ENCODE peak calls at places on chromosomes 3 and 15, in four cellular contexts. J is K562, F is IMR-90, K is GM12878. R is an unnamed sample.
A peak's percentile ranks its signal among the peaks of the same experiment; 100 is the strongest.

GRCh38 chr3:68163054-68163453 is 508.6 kb upstream of the SUCLG2 start:
- DNase-seq in K (no peak), F (no peak), J (no peak), R (no peak)

GRCh38 chr3:134543113-134543512 is 57.3 kb downstream of the CEP63 start:
- DNase-seq in F (no peak), J (no peak), K (no peak), R (no peak)

GRCh38 chr3:44918087-44918486 is 43.7 kb downstream of the TGM4 start:
- DNase-seq in F (no peak), J (no peak), K (no peak), R (no peak)

GRCh38 chr3:57982561-57983243 is 25.5 kb upstream of the FLNB start:
- DNase-seq in J (no peak), F (no peak), K (no peak), R (no peak)

GRCh38 chr15:72050700-72051099 is 67.2 kb downstream of the MYO9A start:
- DNase-seq in F (no peak), J (no peak), K (no peak), R (no peak)

GRCh38 chr3:102259636-102260035 is 175.2 kb upstream of the ZPLD1 start:
- DNase-seq in K (no peak), J (no peak), F (no peak), R (no peak)

GRCh38 chr15:90749754-90750153 is 32.6 kb downstream of the BLM start:
- DNase-seq in J (no peak), F (no peak), K (no peak), R (no peak)

GRCh38 chr15:68400066-68400456 is 31.9 kb downstream of the ITGA11 start:
- DNase-seq in K (no peak), J (no peak), F (no peak), R (peak; percentile 39)

GRCh38 chr15:25700916-25701315 is 162.2 kb downstream of the ATP10A start:
- DNase-seq in J (no peak), K (no peak), F (no peak), R (no peak)

GRCh38 chr3:53114011-53114400 is 16.2 kb downstream of the RFT1 start:
- DNase-seq in F (peak; percentile 78), J (peak; percentile 78), K (no peak), R (peak; percentile 72)

GRCh38 chr15:90001683-90002427 is 731 bp downstream of the ZNF710 start:
- DNase-seq in J (peak; percentile 90), F (peak; percentile 58), K (no peak), R (peak; percentile 75)

DNA sequence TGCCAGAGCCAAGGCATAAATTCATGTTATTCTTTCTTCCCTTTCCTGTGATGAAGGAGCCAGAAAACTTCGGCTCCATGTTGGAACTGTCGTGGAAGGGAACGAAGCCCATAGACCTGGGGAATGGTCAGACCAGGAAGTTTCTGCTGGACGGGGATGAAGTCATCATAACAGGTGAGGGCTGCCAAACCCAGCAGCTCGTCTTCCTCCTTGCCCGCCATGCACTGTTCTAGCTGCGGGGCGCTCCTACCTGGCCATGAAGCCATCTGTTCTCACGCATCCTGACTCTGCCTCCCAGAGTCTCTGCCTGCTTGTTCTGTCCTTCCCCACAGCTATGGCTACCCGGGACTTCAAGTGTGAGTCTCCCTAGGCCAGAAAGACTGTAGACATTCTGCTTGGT is 28.2 kb downstream of the FAH start:
- DNase-seq in K (no peak), J (no peak), F (no peak), R (no peak)
- TF ChIP-seq SMC3 in K (no peak), J (no peak), F (no peak), R (no peak)

GRCh38 chr3:32553973-32554372 is 16.7 kb downstream of the DYNC1LI1 start:
- DNase-seq in J (no peak), F (no peak), K (no peak), R (no peak)

GRCh38 chr3:32556332-32556731 is 14.3 kb downstream of the DYNC1LI1 start:
- DNase-seq in J (no peak), K (no peak), F (no peak), R (no peak)

GRCh38 chr3:32553459-32553858 is 17.2 kb downstream of the DYNC1LI1 start:
- DNase-seq in F (no peak), K (no peak), J (no peak), R (no peak)

GRCh38 chr3:32562640-32563039 is 8.0 kb downstream of the DYNC1LI1 start:
- DNase-seq in F (no peak), K (no peak), J (no peak), R (no peak)

DNA sequence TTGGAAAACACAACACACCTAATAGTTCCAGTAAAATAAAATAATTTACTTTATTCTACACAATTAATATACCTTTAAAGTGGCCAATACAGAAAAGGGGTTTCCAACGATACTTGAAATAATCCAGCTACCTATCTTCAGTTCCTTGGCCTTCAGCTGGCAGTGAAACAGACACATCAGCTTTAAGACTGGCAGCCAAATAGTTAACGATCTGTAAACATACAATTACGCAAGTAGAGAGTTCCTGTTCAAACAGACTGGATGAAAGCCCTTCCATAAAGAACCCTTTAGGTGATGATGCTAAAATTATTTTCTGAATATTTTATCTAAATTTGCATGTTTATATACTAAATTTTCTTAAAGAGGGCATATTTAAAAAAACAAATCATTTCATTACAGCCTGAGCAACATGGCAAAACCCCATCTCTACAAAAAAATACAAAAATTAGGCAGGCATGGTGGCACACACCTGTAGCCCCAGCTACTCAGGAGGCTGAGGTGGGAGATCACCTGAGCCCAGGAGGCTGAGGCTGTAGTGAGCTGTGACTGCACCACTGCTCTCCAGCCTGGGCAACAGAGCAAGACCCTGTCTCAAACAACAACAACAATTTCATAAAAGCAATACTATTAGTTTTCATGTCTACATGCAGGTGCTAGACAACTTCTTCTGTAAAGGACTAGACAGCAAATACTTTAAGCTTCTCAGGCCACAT is 12.9 kb downstream of the DYNC1LI1 start:
- DNase-seq in F (no peak), J (no peak), K (no peak), R (no peak)
- TF ChIP-seq CTCF in F (no peak), J (no peak), K (no peak), R (no peak)

GRCh38 chr3:139939681-139940190 is 4.8 kb downstream of the CLSTN2 start:
- DNase-seq in F (no peak), K (no peak), J (no peak), R (no peak)

GRCh38 chr3:139937674-139938279 is 2.8 kb downstream of the CLSTN2 start:
- DNase-seq in F (peak; percentile 34), K (no peak), J (peak; percentile 57), R (peak; percentile 24)

GRCh38 chr3:139935071-139935865 is at the start of gene CLSTN2:
- DNase-seq in J (peak; percentile 18), F (no peak), K (no peak), R (peak; percentile 31)

GRCh38 chr3:139934557-139935070 is 371 bp upstream of the CLSTN2 start:
- DNase-seq in K (no peak), F (no peak), J (no peak), R (peak; percentile 22)

DNA sequence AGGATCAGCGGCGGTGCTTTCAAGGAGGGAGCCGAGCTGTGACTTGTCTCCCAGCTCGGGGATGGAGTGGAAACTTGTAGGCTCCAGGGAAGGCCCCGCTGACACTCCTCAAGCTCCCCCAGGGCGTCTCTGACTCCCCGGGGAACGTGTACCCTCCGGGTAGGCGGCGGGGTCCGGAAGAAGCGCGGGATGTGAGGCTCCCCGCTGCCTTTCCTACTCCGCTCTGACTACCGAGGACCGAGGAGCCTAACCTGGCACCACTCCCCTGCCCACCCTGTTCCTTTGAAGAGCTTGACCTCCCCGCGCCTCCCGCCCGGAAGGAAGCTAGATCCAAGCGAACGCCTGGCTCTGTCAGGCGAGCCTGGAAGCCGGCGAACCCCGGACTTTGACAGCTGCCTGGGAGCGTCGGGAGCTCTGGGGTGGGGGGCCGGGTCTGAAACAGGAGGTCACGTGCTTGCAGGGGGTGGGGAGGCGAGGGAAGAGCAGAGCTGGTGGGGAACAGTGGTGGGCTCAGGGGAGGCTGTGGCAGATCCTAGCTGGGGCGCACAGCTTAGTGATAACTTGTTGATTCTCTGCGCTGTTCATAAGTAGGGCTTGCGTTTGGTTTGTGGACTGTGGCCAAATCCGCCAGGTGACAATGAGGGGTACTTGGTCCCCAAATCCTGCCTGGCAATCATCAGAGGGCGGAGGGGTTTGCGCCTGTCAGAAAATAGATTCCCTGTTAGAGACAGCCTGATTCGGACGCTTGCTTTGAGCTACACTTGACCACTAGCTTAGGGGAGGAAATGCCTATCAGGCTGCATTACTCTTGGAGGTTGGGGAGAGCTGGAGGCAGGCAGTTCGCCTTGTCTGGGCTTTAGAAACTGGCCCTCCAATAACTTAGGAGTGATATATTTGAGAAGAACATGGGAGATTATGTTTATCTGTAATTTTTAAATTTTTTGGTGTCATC is 1.2 kb downstream of the CLSTN2 start:
- DNase-seq in F (no peak), K (no peak), J (no peak), R (no peak)
- TF ChIP-seq ELK1 in F (no peak), K (no peak), J (no peak), R (no peak)

DNA sequence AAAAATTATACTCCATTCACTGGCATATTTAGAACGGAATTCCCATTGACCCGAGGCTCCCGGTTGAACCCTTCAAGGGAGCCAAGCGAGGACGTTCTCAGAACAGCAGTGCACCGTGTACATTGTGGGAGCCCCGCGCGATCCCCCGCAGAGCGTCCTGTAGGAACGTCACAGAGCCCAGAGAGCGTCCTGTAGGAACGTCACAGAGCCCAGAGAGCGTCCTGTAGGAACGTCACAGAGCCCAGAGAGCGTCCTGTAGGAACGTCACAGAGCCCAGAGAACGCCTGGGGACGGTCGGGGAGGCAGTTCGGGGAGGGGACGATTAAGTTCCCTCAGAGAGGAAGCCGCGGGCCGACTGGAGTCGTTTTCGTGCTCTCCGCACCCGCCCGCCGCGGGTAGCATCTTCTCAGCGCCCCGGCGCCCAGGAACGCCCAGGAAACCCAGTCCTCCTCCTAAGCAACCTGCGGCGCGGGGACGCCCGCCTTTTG is 506 bp upstream of the ATP1B3 start:
- DNase-seq in K (no peak), F (peak; percentile 71), J (peak; percentile 45), R (peak; percentile 81)
- TF ChIP-seq SMC3 in K (no peak), F (no peak), J (no peak), R (no peak)

GRCh38 chr3:51977449-51978142 is 2.7 kb downstream of the ABHD14A start:
- DNase-seq in J (no peak), K (no peak), F (no peak), R (no peak)

GRCh38 chr3:51974963-51975856 is at the start of gene ABHD14A:
- DNase-seq in F (peak; percentile 55), K (no peak), J (peak; percentile 75), R (peak; percentile 55)

GRCh38 chr3:51975857-51976549 is 1.1 kb downstream of the ABHD14A start:
- DNase-seq in K (no peak), F (peak; percentile 64), J (peak; percentile 68), R (no peak)

GRCh38 chr3:51971350-51971749 is 2.5 kb downstream of the ABHD14B start:
- DNase-seq in J (no peak), K (no peak), F (no peak), R (no peak)

DNA sequence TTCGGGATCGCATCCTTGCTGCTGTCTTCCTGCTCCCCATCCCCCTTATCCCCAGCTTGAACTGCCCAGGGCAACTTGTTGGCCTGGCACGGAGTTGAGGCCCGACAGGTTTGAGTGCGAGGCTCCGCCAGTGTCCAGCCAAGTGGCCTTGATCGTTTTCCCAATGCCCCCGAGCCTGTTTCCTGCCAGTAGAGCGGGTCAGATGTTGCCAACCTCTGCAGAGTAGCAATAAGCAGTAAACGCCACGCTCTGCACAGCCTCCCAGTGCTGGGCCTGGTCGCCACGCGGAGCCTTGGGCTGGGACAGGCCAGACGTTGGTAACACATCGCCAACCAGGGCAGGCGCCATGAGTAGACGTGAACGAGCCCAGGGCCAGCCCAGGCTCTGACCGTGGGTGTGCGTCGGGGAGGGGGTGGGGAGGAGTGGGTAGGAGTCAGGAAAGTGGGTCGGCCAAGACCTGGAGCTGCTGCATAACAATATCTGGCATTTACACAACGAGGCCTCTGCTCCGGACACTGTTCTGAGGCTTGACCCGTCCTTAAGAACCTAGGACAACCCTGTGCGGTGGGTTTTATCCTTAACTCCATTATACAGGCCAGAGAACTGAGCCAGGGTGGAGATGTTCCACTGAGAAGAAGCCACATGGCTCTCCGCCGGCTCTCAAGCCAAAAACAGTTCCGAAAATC is 444 bp upstream of the ABHD14A start:
- DNase-seq in J (no peak), F (no peak), K (no peak), R (no peak)
- TF ChIP-seq CTCF in J (no peak), F (no peak), K (no peak), R (no peak)